ENCODE peak calls at places on chromosomes 6 and 20, in six cellular contexts. One of them, this sample, is unnamed.

GRCh38 chr6:112233864-112234263 is 20.5 kb downstream of the LAMA4 start:
- DNase-seq in AG09309: no peak
- DNase-seq in stomach: no peak
- DNase-seq in astrocyte of the spinal cord: peak
- DNase-seq in cardiac fibroblast: peak
- DNase-seq in fibroblast of lung: peak
- DNase-seq in this sample: peak

GRCh38 chr6:28648035-28648877 is 122.6 kb downstream of the GPX5 start:
- DNase-seq in cardiac fibroblast: peak
- DNase-seq in stomach: no peak
- DNase-seq in astrocyte of the spinal cord: peak
- DNase-seq in AG09309: peak
- DNase-seq in fibroblast of lung: peak
- DNase-seq in this sample: peak

GRCh38 chr6:96520039-96520850 is 1.4 kb upstream of the UFL1 start:
- DNase-seq in AG09309: no peak
- DNase-seq in cardiac fibroblast: peak
- DNase-seq in stomach: peak
- DNase-seq in astrocyte of the spinal cord: peak
- DNase-seq in fibroblast of lung: peak
- DNase-seq in this sample: peak

GRCh38 chr6:56913276-56914138 is 41.4 kb upstream of the BEND6 start:
- DNase-seq in cardiac fibroblast: no peak
- DNase-seq in astrocyte of the spinal cord: no peak
- DNase-seq in stomach: no peak
- DNase-seq in AG09309: no peak
- DNase-seq in fibroblast of lung: peak
- DNase-seq in this sample: peak

GRCh38 chr6:123962508-123962907 is 158.8 kb downstream of the NKAIN2 start:
- DNase-seq in cardiac fibroblast: no peak
- DNase-seq in astrocyte of the spinal cord: no peak
- DNase-seq in fibroblast of lung: no peak
- DNase-seq in stomach: peak
- DNase-seq in AG09309: no peak
- DNase-seq in this sample: no peak

GRCh38 chr6:107712523-107713213 is 111.4 kb downstream of the SCML4 start:
- DNase-seq in stomach: no peak
- DNase-seq in AG09309: no peak
- DNase-seq in fibroblast of lung: peak
- DNase-seq in cardiac fibroblast: no peak
- DNase-seq in astrocyte of the spinal cord: peak
- DNase-seq in this sample: peak

GRCh38 chr6:124962617-124963415 is 579 bp downstream of the RNF217 start:
- DNase-seq in cardiac fibroblast: peak
- DNase-seq in AG09309: no peak
- DNase-seq in stomach: peak
- DNase-seq in astrocyte of the spinal cord: peak
- DNase-seq in fibroblast of lung: peak
- DNase-seq in this sample: no peak

GRCh38 chr6:17714879-17715860 is 8.4 kb upstream of the NUP153 start:
- DNase-seq in fibroblast of lung: peak
- DNase-seq in cardiac fibroblast: peak
- DNase-seq in AG09309: peak
- DNase-seq in stomach: no peak
- DNase-seq in astrocyte of the spinal cord: peak
- DNase-seq in this sample: peak

GRCh38 chr20:6898928-6899327 is 131.4 kb downstream of the BMP2 start:
- DNase-seq in AG09309: no peak
- DNase-seq in astrocyte of the spinal cord: no peak
- DNase-seq in stomach: no peak
- DNase-seq in cardiac fibroblast: no peak
- DNase-seq in fibroblast of lung: no peak
- DNase-seq in this sample: no peak

GRCh38 chr6:166361080-166361429 is 18.7 kb upstream of the SFT2D1 start:
- DNase-seq in cardiac fibroblast: peak
- DNase-seq in AG09309: no peak
- DNase-seq in fibroblast of lung: peak
- DNase-seq in astrocyte of the spinal cord: peak
- DNase-seq in stomach: no peak
- DNase-seq in this sample: peak

GRCh38 chr6:6689413-6690143 is 101.1 kb downstream of the LY86 start:
- DNase-seq in fibroblast of lung: peak
- DNase-seq in astrocyte of the spinal cord: no peak
- DNase-seq in cardiac fibroblast: peak
- DNase-seq in AG09309: no peak
- DNase-seq in stomach: no peak
- DNase-seq in this sample: peak

GRCh38 chr20:36525620-36526365 is 15.5 kb upstream of the MYL9 start:
- DNase-seq in fibroblast of lung: no peak
- DNase-seq in stomach: no peak
- DNase-seq in AG09309: no peak
- DNase-seq in cardiac fibroblast: no peak
- DNase-seq in astrocyte of the spinal cord: no peak
- DNase-seq in this sample: no peak

GRCh38 chr6:16964553-16965499 is 137.0 kb upstream of the STMND1 start:
- DNase-seq in fibroblast of lung: peak
- DNase-seq in AG09309: no peak
- DNase-seq in stomach: peak
- DNase-seq in cardiac fibroblast: peak
- DNase-seq in astrocyte of the spinal cord: peak
- DNase-seq in this sample: peak

GRCh38 chr6:12801141-12801540 is 84.6 kb downstream of the PHACTR1 start:
- DNase-seq in astrocyte of the spinal cord: no peak
- DNase-seq in fibroblast of lung: no peak
- DNase-seq in cardiac fibroblast: peak
- DNase-seq in stomach: no peak
- DNase-seq in AG09309: no peak
- DNase-seq in this sample: no peak

GRCh38 chr6:125480571-125480970 is 178.8 kb upstream of the HDDC2 start:
- DNase-seq in cardiac fibroblast: peak
- DNase-seq in AG09309: no peak
- DNase-seq in astrocyte of the spinal cord: peak
- DNase-seq in stomach: no peak
- DNase-seq in fibroblast of lung: no peak
- DNase-seq in this sample: peak

GRCh38 chr20:17423782-17424181 is 107.4 kb downstream of the BFSP1 start:
- DNase-seq in fibroblast of lung: no peak
- DNase-seq in cardiac fibroblast: no peak
- DNase-seq in astrocyte of the spinal cord: no peak
- DNase-seq in stomach: no peak
- DNase-seq in AG09309: no peak
- DNase-seq in this sample: no peak

GRCh38 chr20:17417221-17417620 is 114.0 kb downstream of the BFSP1 start:
- DNase-seq in stomach: no peak
- DNase-seq in cardiac fibroblast: no peak
- DNase-seq in fibroblast of lung: no peak
- DNase-seq in AG09309: no peak
- DNase-seq in astrocyte of the spinal cord: no peak
- DNase-seq in this sample: peak

GRCh38 chr20:17419459-17419858 is 111.7 kb downstream of the BFSP1 start:
- DNase-seq in AG09309: no peak
- DNase-seq in cardiac fibroblast: no peak
- DNase-seq in astrocyte of the spinal cord: no peak
- DNase-seq in stomach: no peak
- DNase-seq in fibroblast of lung: no peak
- DNase-seq in this sample: no peak

GRCh38 chr20:17421493-17421892 is 109.7 kb downstream of the BFSP1 start:
- DNase-seq in AG09309: no peak
- DNase-seq in fibroblast of lung: no peak
- DNase-seq in cardiac fibroblast: no peak
- DNase-seq in stomach: no peak
- DNase-seq in astrocyte of the spinal cord: no peak
- DNase-seq in this sample: no peak
- H3K4me3 ChIP-seq in AG09309: no peak
- H3K4me3 ChIP-seq in fibroblast of lung: no peak
- H3K4me3 ChIP-seq in cardiac fibroblast: no peak
- H3K4me3 ChIP-seq in stomach: no peak
- H3K4me3 ChIP-seq in astrocyte of the spinal cord: no peak
- H3K4me3 ChIP-seq in this sample: no peak

GRCh38 chr6:144008501-144009245 is 614 bp upstream of the PLAGL1 start:
- DNase-seq in astrocyte of the spinal cord: no peak
- DNase-seq in AG09309: no peak
- DNase-seq in fibroblast of lung: no peak
- DNase-seq in cardiac fibroblast: peak
- DNase-seq in stomach: no peak
- DNase-seq in this sample: no peak

GRCh38 chr6:144017167-144018094 is 9.4 kb upstream of the PLAGL1 start:
- DNase-seq in fibroblast of lung: no peak
- DNase-seq in astrocyte of the spinal cord: no peak
- DNase-seq in AG09309: no peak
- DNase-seq in stomach: no peak
- DNase-seq in cardiac fibroblast: no peak
- DNase-seq in this sample: no peak

GRCh38 chr6:144007779-144008500 is at the start of gene PLAGL1:
- DNase-seq in stomach: peak
- DNase-seq in AG09309: no peak
- DNase-seq in fibroblast of lung: peak
- DNase-seq in cardiac fibroblast: peak
- DNase-seq in astrocyte of the spinal cord: peak
- DNase-seq in this sample: peak

GRCh38 chr6:144012534-144012933 is 4.5 kb upstream of the PLAGL1 start:
- DNase-seq in astrocyte of the spinal cord: no peak
- DNase-seq in cardiac fibroblast: peak
- DNase-seq in fibroblast of lung: no peak
- DNase-seq in stomach: no peak
- DNase-seq in AG09309: peak
- DNase-seq in this sample: peak

DNA sequence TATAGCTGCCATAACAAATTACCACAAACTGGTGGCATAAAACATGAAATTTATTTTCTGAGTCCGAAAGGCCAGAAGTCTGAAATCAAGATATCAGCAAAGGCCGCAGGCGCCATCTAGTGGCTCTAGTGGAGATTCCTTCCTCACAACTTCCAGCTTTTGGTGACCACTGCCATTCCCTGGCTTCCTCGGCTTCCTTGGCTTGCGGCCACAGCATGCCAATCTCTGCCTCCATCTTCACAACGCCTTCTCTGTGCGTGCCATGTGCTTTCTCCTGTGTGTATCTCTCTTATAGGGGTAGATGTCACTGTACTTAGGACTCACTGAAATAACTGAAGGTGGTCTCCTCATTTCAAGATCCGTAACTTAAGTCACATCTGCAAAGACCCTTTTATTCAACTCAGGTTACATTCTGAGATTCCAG is 5.4 kb upstream of the PLAGL1 start:
- DNase-seq in AG09309: peak
- DNase-seq in fibroblast of lung: peak
- DNase-seq in stomach: peak
- DNase-seq in astrocyte of the spinal cord: peak
- DNase-seq in cardiac fibroblast: peak
- DNase-seq in this sample: peak
- TF ChIP-seq CTCF in AG09309: peak
- TF ChIP-seq CTCF in fibroblast of lung: peak
- TF ChIP-seq CTCF in stomach: peak
- TF ChIP-seq CTCF in astrocyte of the spinal cord: peak
- TF ChIP-seq CTCF in cardiac fibroblast: peak
- TF ChIP-seq CTCF in this sample: peak

GRCh38 chr6:32842690-32843089 is 1.2 kb downstream of the PSMB8 start:
- DNase-seq in fibroblast of lung: no peak
- DNase-seq in astrocyte of the spinal cord: no peak
- DNase-seq in AG09309: no peak
- DNase-seq in cardiac fibroblast: no peak
- DNase-seq in stomach: no peak
- DNase-seq in this sample: no peak
- H3K4me3 ChIP-seq in fibroblast of lung: no peak
- H3K4me3 ChIP-seq in astrocyte of the spinal cord: no peak
- H3K4me3 ChIP-seq in AG09309: no peak
- H3K4me3 ChIP-seq in cardiac fibroblast: no peak
- H3K4me3 ChIP-seq in stomach: peak
- H3K4me3 ChIP-seq in this sample: no peak

GRCh38 chr6:3413612-3414011 is 43.2 kb downstream of the SLC22A23 start:
- DNase-seq in AG09309: no peak
- DNase-seq in stomach: no peak
- DNase-seq in fibroblast of lung: no peak
- DNase-seq in astrocyte of the spinal cord: no peak
- DNase-seq in cardiac fibroblast: no peak
- DNase-seq in this sample: no peak
- TF ChIP-seq CTCF in AG09309: no peak
- TF ChIP-seq CTCF in stomach: no peak
- TF ChIP-seq CTCF in fibroblast of lung: no peak
- TF ChIP-seq CTCF in astrocyte of the spinal cord: no peak
- TF ChIP-seq CTCF in cardiac fibroblast: no peak
- TF ChIP-seq CTCF in this sample: no peak

This sample was measured in fibroblast of mammary gland.